ENCODE peak calls at places on chromosomes 4 and X, in eight cellular contexts. S, Y, Z, I, B, W, F and L are unnamed samples.

GRCh38 chr4:152422817-152423320 is 113.0 kb downstream of the FBXW7 start:
- DNase-seq in S (no peak), W (no peak), F (no peak), B (no peak), Z (no peak), I (no peak), Y (no peak), L (no peak)

GRCh38 chr4:141387299-141387698 is 166.6 kb downstream of the ZNF330 start:
- DNase-seq in Y (no peak), I (no peak), S (no peak), W (no peak), F (no peak), Z (no peak), B (no peak), L (no peak)

GRCh38 chr4:146059865-146060264 is 115.7 kb upstream of the LSM6 start:
- DNase-seq in W (no peak), Z (no peak), B (no peak), F (no peak), I (no peak), Y (no peak), S (no peak), L (no peak)

GRCh38 chrX:110257889-110258288 is 60.0 kb downstream of the AMMECR1 start:
- DNase-seq in I (no peak), Z (no peak), F (no peak), B (no peak), W (no peak), Y (no peak), S (no peak), L (no peak)

GRCh38 chr4:1463088-1463926 is 57.1 kb upstream of the NKX1-1 start:
- DNase-seq in S (peak; percentile 69), Y (no peak), I (peak; percentile 17), F (no peak), B (no peak), Z (no peak), W (no peak), L (no peak)

GRCh38 chrX:13476384-13476783 is 93.0 kb upstream of the EGFL6 start:
- DNase-seq in S (no peak), B (no peak), Y (no peak), I (peak; percentile 34), Z (no peak), W (no peak), F (no peak), L (no peak)

GRCh38 chrX:139120760-139121159 is 409.2 kb upstream of the FGF13 start:
- DNase-seq in S (no peak), Y (no peak), F (no peak), I (peak; percentile 50), W (no peak), Z (no peak), B (no peak), L (no peak)

GRCh38 chr4:17142232-17142711 is 243.8 kb upstream of the LDB2 start:
- DNase-seq in F (no peak), S (peak; percentile 94), I (peak; percentile 98), Y (peak; percentile 41), B (no peak), Z (no peak), W (no peak), L (no peak)